ENCODE peak calls at places on chromosomes 11 and 22, in five cellular contexts. W is astrocyte, T is psoas muscle, U is heart right ventricle, I is AG04450. B is an unnamed sample.
A peak's percentile ranks its signal among the peaks of the same experiment; 100 is the strongest.

GRCh38 chr11:59953463-59954218 is 10.2 kb upstream of the OOSP4A start:
- DNase-seq in W (no peak), T (no peak), U (no peak), I (no peak), B (no peak)

GRCh38 chr11:84313830-84314359 is 1027.7 kb upstream of the CCDC90B start:
- DNase-seq in W (no peak), T (no peak), U (no peak), I (no peak), B (no peak)

GRCh38 chr11:46391578-46392420 is at the start of gene CHRM4:
- DNase-seq in W (no peak), T (no peak), U (peak; percentile 31), I (no peak), B (no peak)

GRCh38 chr22:22878211-22878570 is 9.4 kb upstream of the IGLL5 start:
- DNase-seq in W (no peak), T (no peak), U (no peak), I (no peak), B (no peak)

GRCh38 chr11:81026008-81026407 is 1585.2 kb upstream of the TENM4 start:
- DNase-seq in W (no peak), T (no peak), U (no peak), I (no peak), B (no peak)

GRCh38 chr11:79025097-79025496 is 415.7 kb downstream of the TENM4 start:
- DNase-seq in W (no peak), T (no peak), U (no peak), I (no peak), B (no peak)

GRCh38 chr11:83881428-83881827 is 595.3 kb upstream of the CCDC90B start:
- DNase-seq in W (no peak), T (no peak), U (no peak), I (no peak), B (no peak)

GRCh38 chr22:39931271-39931670 is 28.9 kb upstream of the TMA7B start:
- DNase-seq in W (no peak), T (no peak), U (no peak), I (no peak), B (no peak)

GRCh38 chr22:49863936-49864335 is 10.3 kb downstream of the ZBED4 start:
- DNase-seq in W (no peak), T (no peak), U (no peak), I (no peak), B (no peak)

GRCh38 chr22:26953380-26953807 is 296.0 kb downstream of the MIAT start:
- DNase-seq in W (no peak), T (no peak), U (no peak), I (no peak), B (no peak)

GRCh38 chr22:17881366-17881765 is 107.1 kb upstream of the BID start:
- DNase-seq in W (no peak), T (no peak), U (no peak), I (no peak), B (no peak)

GRCh38 chr11:110979696-110980095 is 265.8 kb upstream of the POU2AF2 start:
- DNase-seq in W (peak; percentile 68), T (no peak), U (no peak), I (no peak), B (no peak)

GRCh38 chr11:9002920-9003572 is 755 bp downstream of the NRIP3 start:
- DNase-seq in W (no peak), T (no peak), U (no peak), I (no peak), B (no peak)

DNA sequence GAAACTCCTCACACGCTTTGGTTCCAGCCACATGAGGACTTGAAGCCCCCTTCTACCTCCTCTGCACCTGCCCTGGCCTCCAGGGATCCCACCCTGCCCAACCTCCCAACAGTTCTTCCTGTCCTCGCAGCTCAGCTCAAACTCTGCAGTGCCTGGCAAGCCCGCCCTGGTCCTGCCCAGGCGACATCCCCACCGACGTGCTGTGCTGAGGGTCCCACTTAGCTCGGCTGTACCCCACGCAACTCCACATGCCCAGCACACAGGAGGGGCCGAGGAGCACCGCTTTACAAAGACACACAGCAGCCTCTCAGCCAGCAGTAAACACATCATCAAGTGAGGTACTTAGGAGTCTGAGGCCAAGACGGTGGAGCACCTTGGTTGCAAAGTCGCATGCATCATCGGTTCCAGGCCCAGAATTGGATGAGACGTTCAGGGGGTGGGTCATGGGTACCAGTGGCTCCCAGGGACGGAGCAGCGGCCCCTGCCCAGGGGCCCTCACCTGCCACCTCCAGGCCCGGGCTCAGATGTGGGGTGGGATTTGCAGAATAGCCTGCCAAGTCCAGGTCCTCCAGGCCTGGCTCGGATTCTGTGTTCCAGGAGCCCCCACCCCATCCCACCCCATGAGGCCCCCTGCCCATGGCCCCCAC is 72.6 kb downstream of the CELSR1 start:
- DNase-seq in W (no peak), T (no peak), U (no peak), I (no peak), B (no peak)
- H3K27ac ChIP-seq in W (no peak overlapping the region), T (no peak overlapping the region), U (no peak overlapping the region), I (no peak overlapping the region), B (no peak overlapping the region)

GRCh38 chr11:2699531-2700414 is at the start of gene KCNQ1OT1:
- DNase-seq in W (peak; percentile 85), T (peak; percentile 94), U (peak; percentile 88), I (peak; percentile 78), B (peak; percentile 84)
- TF ChIP-seq CTCF in W (no peak), T (no peak), U (no peak), I (no peak), B (no peak)

GRCh38 chr11:103944251-103944944 is 92.0 kb upstream of the DDI1 start:
- DNase-seq in W (no peak), T (no peak), U (no peak), I (no peak), B (no peak)

GRCh38 chr11:103939694-103940093 is 96.7 kb upstream of the DDI1 start:
- DNase-seq in W (no peak), T (no peak), U (no peak), I (no peak), B (no peak)

GRCh38 chr11:103940542-103940941 is 95.9 kb upstream of the DDI1 start:
- DNase-seq in W (peak; percentile 27), T (no peak), U (no peak), I (no peak), B (no peak)

GRCh38 chr11:103946793-103947565 is 89.5 kb upstream of the DDI1 start:
- DNase-seq in W (no peak), T (no peak), U (no peak), I (no peak), B (no peak)

GRCh38 chr11:103942646-103943045 is 93.8 kb upstream of the DDI1 start:
- DNase-seq in W (peak; percentile 39), T (no peak), U (no peak), I (no peak), B (no peak)
- H3K27me3 ChIP-seq in W (no peaks in the 10 kb centered on the region), T (no peaks in the 10 kb centered on the region), U (no peaks in the 10 kb centered on the region), I (no peaks in the 10 kb centered on the region), B (no peaks in the 10 kb centered on the region)

GRCh38 chr11:2095198-2095520 is 44.0 kb downstream of the IGF2 start:
- DNase-seq in W (no peak), T (peak; percentile 43), U (no peak), I (no peak), B (no peak)
- H3K27ac ChIP-seq in W (peak overlapping the region; percentile 54), T (no peak overlapping the region), U (no peak overlapping the region), I (no peak overlapping the region), B (no peak overlapping the region)

GRCh38 chr11:45212566-45213315 is 66.3 kb downstream of the PRDM11 start:
- DNase-seq in W (no peak), T (peak; percentile 61), U (no peak), I (no peak), B (no peak)
- TF ChIP-seq CTCF in W (no peak), T (no peak), U (no peak), I (peak; percentile 16), B (no peak)

GRCh38 chr11:43952401-43953342 is 10.2 kb downstream of the C11orf96 start:
- DNase-seq in W (no peak), T (no peak), U (no peak), I (no peak), B (no peak)
- H3K27me3 ChIP-seq in W (peaks cover 2% of the 10 kb centered on the region), T (no peaks in the 10 kb centered on the region), U (no peaks in the 10 kb centered on the region), I (peaks cover 32% of the 10 kb centered on the region), B (no peaks in the 10 kb centered on the region)

DNA sequence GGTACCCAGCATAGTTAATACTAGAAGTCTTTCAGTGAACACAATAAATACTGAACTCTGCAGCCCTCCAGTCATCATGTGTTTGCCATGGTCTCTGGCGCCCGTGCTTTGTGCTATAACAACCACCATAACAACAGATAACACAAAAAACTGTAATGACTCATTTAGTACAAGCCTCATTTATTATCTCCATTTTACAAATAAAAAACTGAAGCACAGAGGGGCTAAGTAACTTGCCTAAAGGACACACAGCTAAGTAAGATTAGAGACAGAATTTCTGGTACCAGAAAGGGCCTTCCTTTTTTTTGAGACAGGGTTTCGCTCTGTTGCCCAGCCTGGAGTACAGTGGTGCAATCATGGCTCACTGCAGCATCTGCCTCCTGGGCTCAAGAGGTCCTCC is 19.5 kb downstream of the RBFOX2 start:
- DNase-seq in W (peak; percentile 74), T (no peak), U (no peak), I (no peak), B (no peak)
- H3K27ac ChIP-seq in W (peak overlapping the region; percentile 30), T (no peak overlapping the region), U (no peak overlapping the region), I (no peak overlapping the region), B (no peak overlapping the region)

B was measured in CD8-positive, alpha-beta T cell.